ENCODE peak calls at places on chromosomes 16 and 17, in eight cellular contexts. K, A, B, Y, H, C, Z and N are unnamed samples.

GRCh38 chr16:74568961-74569631 is 37.8 kb downstream of the GLG1 start:
- DNase-seq in H (no peak), Z (no peak), Y (no peak), C (no peak), B (no peak), K (no peak), A (no peak), N (no peak)

GRCh38 chr16:88387941-88388627 is 5.3 kb downstream of the ZNF469 start:
- DNase-seq in Y (no peak), Z (no peak), H (no peak), K (no peak), C (no peak), A (no peak), B (no peak), N (peak; percentile 84)

GRCh38 chr17:74478369-74479100 is 12.1 kb downstream of the CD300A start:
- DNase-seq in B (no peak), H (peak; percentile 59), Z (no peak), C (no peak), Y (no peak), A (peak; percentile 26), K (peak; percentile 26), N (no peak)

GRCh38 chr16:59090501-59090900 is 356.4 kb upstream of the GOT2 start:
- DNase-seq in K (no peak), A (no peak), Y (peak; percentile 4), B (no peak), C (no peak), H (no peak), Z (no peak), N (no peak)

GRCh38 chr16:69481901-69482341 is 57.5 kb downstream of the CYB5B start:
- DNase-seq in B (peak; percentile 43), C (no peak), Z (peak; percentile 3), Y (peak; percentile 42), A (peak; percentile 48), K (no peak), H (no peak), N (peak; percentile 93)

GRCh38 chr17:78272181-78272913 is 40.9 kb downstream of the TMEM235 start:
- DNase-seq in C (no peak), Z (no peak), H (peak; percentile 78), A (peak; percentile 81), B (peak; percentile 30), Y (no peak), K (peak; percentile 77), N (peak; percentile 77)

GRCh38 chr16:56961386-56961785 is 364 bp upstream of the CETP start:
- DNase-seq in K (no peak), B (no peak), H (no peak), Y (no peak), Z (no peak), A (no peak), C (no peak), N (no peak)

GRCh38 chr17:49748791-49749190 is 15.1 kb downstream of the FAM117A start:
- DNase-seq in C (no peak), Y (no peak), B (no peak), Z (no peak), K (no peak), H (peak; percentile 69), A (no peak), N (no peak)

GRCh38 chr16:2769100-2769529 is 8.0 kb downstream of the ELOB start:
- DNase-seq in C (no peak), B (no peak), H (no peak), Y (no peak), A (peak; percentile 56), K (no peak), Z (no peak), N (no peak)

GRCh38 chr16:66910175-66910940 is 8.3 kb downstream of the CDH16 start:
- DNase-seq in H (no peak), Y (no peak), C (no peak), Z (no peak), B (no peak), A (peak; percentile 59), K (no peak), N (no peak)

GRCh38 chr17:61477204-61477834 is 25.1 kb downstream of the TBX4 start:
- DNase-seq in C (no peak), H (no peak), B (no peak), Z (no peak), Y (no peak), K (no peak), A (peak; percentile 77), N (no peak)

GRCh38 chr17:50269477-50270429 is 4.5 kb upstream of the TMEM92 start:
- DNase-seq in Z (peak; percentile 86), B (peak; percentile 43), A (peak; percentile 83), Y (peak; percentile 54), H (peak; percentile 81), K (peak; percentile 39), C (peak; percentile 58), N (peak; percentile 36)

GRCh38 chr17:7336240-7337175 is at the start of gene ACAP1:
- DNase-seq in Y (no peak), B (no peak), C (no peak), K (peak; percentile 82), H (peak; percentile 95), A (peak; percentile 85), Z (no peak), N (no peak)

GRCh38 chr17:44121206-44121605 is 2.2 kb downstream of the HDAC5 start:
- DNase-seq in A (peak; percentile 59), H (no peak), B (no peak), K (no peak), C (no peak), Y (no peak), Z (no peak), N (no peak)

GRCh38 chr17:78915872-78916632 is 9.1 kb downstream of the TIMP2 start:
- DNase-seq in Y (no peak), Z (no peak), A (no peak), B (peak; percentile 7), K (peak; percentile 31), H (no peak), C (no peak), N (no peak)

GRCh38 chr16:6573577-6573976 is 759.1 kb upstream of the RBFOX1 start:
- DNase-seq in A (peak; percentile 57), B (no peak), Z (no peak), C (peak; percentile 49), K (no peak), Y (no peak), H (no peak), N (peak; percentile 44)

GRCh38 chr17:80599546-80600305 is 55.1 kb downstream of the RPTOR start:
- DNase-seq in B (no peak), K (no peak), Z (no peak), A (no peak), Y (no peak), C (no peak), H (no peak), N (no peak)

GRCh38 chr16:56885446-56886162 is 20.6 kb downstream of the SLC12A3 start:
- DNase-seq in Y (no peak), K (no peak), C (no peak), H (no peak), A (no peak), B (no peak), Z (no peak), N (no peak)

GRCh38 chr17:64998436-64999190 is 57.9 kb downstream of the GNA13 start:
- DNase-seq in Y (no peak), C (no peak), Z (no peak), A (no peak), K (no peak), B (no peak), H (no peak), N (no peak)

GRCh38 chr16:4690946-4691665 is 2.3 kb upstream of the NUDT16L1 start:
- DNase-seq in H (peak; percentile 18), Z (no peak), B (no peak), C (no peak), A (no peak), Y (no peak), K (no peak), N (no peak)

GRCh38 chr17:31627960-31628359 is 231.1 kb downstream of the COPRS start:
- DNase-seq in A (no peak), Y (no peak), C (no peak), Z (no peak), H (no peak), B (no peak), K (no peak), N (no peak)

GRCh38 chr16:16150117-16150877 is 73.0 kb downstream of the ABCC6 start:
- DNase-seq in A (peak; percentile 67), K (no peak), Y (peak; percentile 49), B (no peak), C (no peak), Z (no peak), H (no peak), N (peak; percentile 18)

GRCh38 chr16:69872888-69873287 is 78.2 kb upstream of the CLEC18A start:
- DNase-seq in Z (no peak), Y (no peak), C (no peak), B (no peak), A (no peak), K (no peak), H (no peak), N (no peak)

GRCh38 chr16:13961099-13961811 is 41.3 kb downstream of the ERCC4 start:
- DNase-seq in A (no peak), C (no peak), B (peak; percentile 18), K (no peak), H (no peak), Z (peak; percentile 62), Y (no peak), N (no peak)

GRCh38 chr17:49434821-49435581 is 20.3 kb upstream of the PHB1 start:
- DNase-seq in Z (peak; percentile 29), Y (peak; percentile 14), C (peak; percentile 69), K (peak; percentile 31), H (peak; percentile 62), B (peak; percentile 34), A (peak; percentile 96), N (peak; percentile 42)

GRCh38 chr16:79114759-79115158 is 485.8 kb downstream of the MAF start:
- DNase-seq in H (no peak), K (no peak), C (no peak), Z (no peak), Y (no peak), A (no peak), B (no peak), N (no peak)

GRCh38 chr17:53765609-53766008 is 57.1 kb upstream of the KIF2B start:
- DNase-seq in B (no peak), Y (no peak), C (no peak), H (no peak), K (no peak), Z (no peak), A (no peak), N (no peak)

GRCh38 chr17:36148559-36149295 is 27.7 kb downstream of the TBC1D3B start:
- DNase-seq in C (peak; percentile 65), H (peak; percentile 78), A (peak; percentile 80), B (peak; percentile 44), Z (no peak), K (peak; percentile 58), Y (no peak), N (peak; percentile 61)

GRCh38 chr16:13193721-13194120 is 292.3 kb downstream of the SHISA9 start:
- DNase-seq in Y (no peak), B (no peak), Z (no peak), A (no peak), C (no peak), K (no peak), H (no peak), N (no peak)

GRCh38 chr16:22901563-22901962 is 87.6 kb downstream of the HS3ST2 start:
- DNase-seq in Y (no peak), K (no peak), Z (no peak), H (no peak), C (no peak), B (no peak), A (no peak), N (no peak)

GRCh38 chr16:67173808-67174705 is 3.7 kb downstream of the NOL3 start:
- DNase-seq in Y (peak; percentile 56), C (no peak), B (peak; percentile 47), Z (no peak), A (peak; percentile 92), H (peak; percentile 86), K (peak; percentile 47), N (peak; percentile 88)

GRCh38 chr17:61127960-61128359 is 271.7 kb upstream of the TBX2 start:
- DNase-seq in H (no peak), A (no peak), K (no peak), B (no peak), Y (no peak), C (no peak), Z (no peak), N (no peak)

GRCh38 chr17:30222741-30223175 is 12.7 kb downstream of the SLC6A4 start:
- DNase-seq in Y (no peak), A (peak; percentile 56), H (no peak), Z (no peak), C (no peak), B (no peak), K (no peak), N (no peak)

GRCh38 chr16:79972053-79972704 is 371.6 kb upstream of the MAF start:
- DNase-seq in A (no peak), Y (no peak), B (no peak), H (no peak), K (no peak), C (no peak), Z (no peak), N (no peak)